ENCODE peak calls at places on chromosome 2, in eight cellular contexts. T, B, P, X, N, J, A and O are unnamed samples.

GRCh38 chr2:199463000-199463692 is 5.4 kb upstream of the SATB2 start:
- DNase-seq in P (peak), A (peak), B (no peak), X (peak), N (peak), J (peak), T (peak), O (peak)

GRCh38 chr2:158835431-158835830 is 40.3 kb downstream of the DAPL1 start:
- DNase-seq in J (no peak), N (no peak), B (no peak), T (no peak), A (no peak), X (no peak), P (no peak), O (no peak)

GRCh38 chr2:238496756-238497609 is 70.3 kb downstream of the ASB1 start:
- DNase-seq in X (no peak), T (no peak), J (no peak), N (no peak), B (no peak), A (no peak), P (no peak), O (no peak)

GRCh38 chr2:37614061-37614802 is 57.2 kb downstream of the CDC42EP3 start:
- DNase-seq in A (no peak), P (no peak), T (no peak), N (no peak), X (no peak), J (no peak), B (no peak), O (peak)

GRCh38 chr2:216694201-216694825 is 1.0 kb downstream of the IGFBP5 start:
- DNase-seq in A (peak), X (peak), T (no peak), B (no peak), N (peak), J (peak), P (peak), O (no peak)

GRCh38 chr2:79941172-79941571 is 363.4 kb downstream of the LRRTM1 start:
- DNase-seq in A (no peak), P (no peak), B (no peak), T (no peak), N (no peak), J (no peak), X (no peak), O (no peak)

GRCh38 chr2:75632091-75632704 is 14.4 kb upstream of the MRPL19 start:
- DNase-seq in N (no peak), T (no peak), X (no peak), B (no peak), P (no peak), A (no peak), J (no peak), O (no peak)

GRCh38 chr2:102888514-102888913 is 126.7 kb downstream of the TMEM182 start:
- DNase-seq in X (no peak), N (no peak), A (no peak), T (no peak), B (no peak), P (no peak), J (no peak), O (no peak)

GRCh38 chr2:1515073-1515430 is 101.8 kb downstream of the TPO start:
- DNase-seq in J (no peak), T (no peak), B (no peak), N (no peak), P (peak), A (no peak), X (no peak), O (no peak)

GRCh38 chr2:8571792-8572499 is 109.9 kb upstream of the ID2 start:
- DNase-seq in X (no peak), T (no peak), J (no peak), A (no peak), P (peak), B (no peak), N (no peak), O (no peak)